ENCODE peak calls at places on chromosomes 1 and 21, in five cellular contexts. L is AG09319, P is GM10248, R is endothelial cell, Q is fibroblast of villous mesenchyme. Z is an unnamed sample.

GRCh38 chr1:224287714-224288113 is 42.3 kb downstream of the NVL start:
- DNase-seq in L (no peak), P (no peak), R (no peak), Q (no peak), Z (no peak)

GRCh38 chr1:145983959-145984830 is 12.2 kb downstream of the TXNIP start:
- DNase-seq in L (no peak), P (no peak), R (no peak), Q (no peak), Z (peak)

GRCh38 chr1:51313961-51314777 is 16.2 kb downstream of the TTC39A start:
- DNase-seq in L (no peak), P (no peak), R (no peak), Q (peak), Z (no peak)

GRCh38 chr21:34642211-34643075 is 26.4 kb upstream of the CLIC6 start:
- DNase-seq in L (no peak), P (peak), R (no peak), Q (peak), Z (peak)

GRCh38 chr1:228289996-228290881 is 82.4 kb downstream of the OBSCN start:
- DNase-seq in L (no peak), P (no peak), R (no peak), Q (no peak), Z (no peak)

GRCh38 chr1:182065126-182065845 is 3.8 kb upstream of the ZNF648 start:
- DNase-seq in L (no peak), P (no peak), R (no peak), Q (no peak), Z (no peak)

GRCh38 chr1:117825414-117825813 is 104.0 kb downstream of the GDAP2 start:
- DNase-seq in L (no peak), P (no peak), R (no peak), Q (no peak), Z (no peak)

GRCh38 chr1:212098771-212099170 is 63.2 kb downstream of the DTL start:
- DNase-seq in L (no peak), P (no peak), R (no peak), Q (no peak), Z (no peak)

GRCh38 chr1:79726911-79727310 is 720.4 kb upstream of the ADGRL4 start:
- DNase-seq in L (no peak), P (no peak), R (no peak), Q (no peak), Z (no peak)

GRCh38 chr1:180168786-180169640 is 14.3 kb downstream of the QSOX1 start:
- DNase-seq in L (no peak), P (peak), R (peak), Q (peak), Z (peak)

DNA sequence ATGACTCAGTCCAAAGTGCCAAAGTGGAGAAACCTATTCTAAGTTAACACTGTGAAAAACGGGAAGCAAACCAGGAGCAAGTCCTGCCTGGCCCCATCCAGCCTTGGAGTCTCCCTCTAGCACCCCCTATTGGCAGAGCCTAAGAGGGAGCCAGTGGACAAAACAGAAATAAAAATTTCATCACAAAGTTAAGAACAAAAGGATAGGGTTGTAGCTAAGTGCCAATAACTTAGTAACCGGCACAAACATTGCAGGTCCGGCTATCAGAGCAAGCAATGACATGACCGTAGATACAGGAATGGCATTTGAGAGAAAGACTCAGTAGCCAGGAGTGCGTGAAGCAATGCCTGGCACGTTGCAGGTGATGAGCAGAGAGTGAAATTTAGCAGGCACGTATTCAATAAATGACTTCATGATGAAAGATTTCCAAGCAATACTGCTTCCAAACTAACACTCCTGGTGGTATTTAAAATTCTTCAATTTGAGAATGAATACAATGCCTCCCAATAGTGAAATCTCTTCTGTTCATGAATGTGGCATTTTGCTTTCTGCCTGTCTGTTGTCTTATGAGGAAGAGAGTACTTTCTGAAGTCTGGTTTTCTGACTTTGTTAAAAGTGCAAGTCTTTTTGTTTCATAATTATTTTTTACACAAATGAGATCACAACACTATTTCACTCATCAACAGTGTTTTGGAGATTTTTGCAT is 391.0 kb downstream of the OMA1 start:
- DNase-seq in L (no peak), P (no peak), R (peak), Q (no peak), Z (peak)
- TF ChIP-seq CTCF in L (peak), P (peak), R (peak), Q (peak), Z (peak)

GRCh38 chr1:8374812-8375211 is 56.9 kb downstream of the SLC45A1 start:
- DNase-seq in L (no peak), P (no peak), R (no peak), Q (no peak), Z (peak)
- TF ChIP-seq CTCF in L (peak), P (peak), R (peak), Q (peak), Z (peak)

DNA sequence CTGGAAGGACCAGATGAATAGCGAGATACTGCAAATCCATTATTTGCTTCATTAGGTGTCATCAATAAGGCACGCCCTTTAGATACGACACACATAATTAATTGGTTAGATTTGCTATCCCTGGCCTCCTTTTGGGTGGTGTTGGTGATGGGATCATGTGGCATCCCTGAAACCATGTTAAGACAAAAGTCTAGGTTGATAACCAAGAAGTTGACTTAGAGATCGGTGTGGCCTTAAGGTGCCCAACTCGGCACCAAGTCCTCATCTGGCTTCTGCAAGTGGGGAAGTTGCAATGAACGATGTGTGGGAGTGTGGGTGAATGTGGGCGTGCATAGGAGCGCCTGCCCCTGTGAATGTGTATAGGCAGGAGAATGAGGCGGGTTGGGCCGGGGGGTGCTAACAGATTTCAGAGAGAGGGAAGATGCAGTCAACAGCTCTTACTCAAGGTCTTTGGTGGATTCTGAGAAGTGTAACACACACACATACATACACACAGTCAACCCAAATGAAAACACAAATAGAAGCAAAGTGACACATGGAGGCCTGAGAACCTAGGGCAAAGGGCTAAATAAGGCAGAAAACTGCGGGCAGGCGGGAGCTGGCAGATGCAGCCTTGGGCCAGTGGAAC is 415.7 kb upstream of the ESRRG start:
- DNase-seq in L (no peak), P (peak), R (no peak), Q (no peak), Z (no peak)
- TF ChIP-seq CTCF in L (no peak), P (no peak), R (no peak), Q (no peak), Z (no peak)

DNA sequence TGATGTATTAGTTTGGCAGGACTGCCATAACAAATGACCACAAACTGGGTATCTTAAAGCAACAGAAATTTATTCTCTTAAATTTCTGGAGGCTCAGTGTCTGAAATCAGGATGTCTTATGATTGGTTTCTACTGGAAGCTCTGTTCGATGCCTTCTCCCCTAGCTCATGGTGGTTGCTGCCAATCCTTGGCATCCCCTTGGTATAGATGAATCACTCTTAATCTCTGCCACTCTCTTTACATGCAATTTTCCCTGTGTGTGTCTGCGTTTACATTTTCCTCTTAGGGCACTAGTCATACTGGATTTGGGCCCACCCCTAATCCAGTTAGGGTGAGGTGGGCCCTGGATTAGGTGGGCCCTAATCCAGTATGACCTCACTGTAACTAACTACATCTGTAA is 54.7 kb upstream of the MPC2 start:
- DNase-seq in L (no peak), P (no peak), R (no peak), Q (no peak), Z (no peak)
- TF ChIP-seq CTCF in L (no peak), P (no peak), R (no peak), Q (no peak), Z (no peak)

GRCh38 chr21:24895885-24896734 is 711.2 kb downstream of the MRPL39 start:
- DNase-seq in L (no peak), P (no peak), R (peak), Q (no peak), Z (no peak)
- TF ChIP-seq CTCF in L (peak), P (peak), R (no peak), Q (no peak), Z (no peak)

GRCh38 chr21:44926364-44927101 is 5.8 kb upstream of the ITGB2 start:
- DNase-seq in L (no peak), P (no peak), R (no peak), Q (no peak), Z (peak)

GRCh38 chr21:44929242-44929798 is 8.6 kb upstream of the ITGB2 start:
- DNase-seq in L (no peak), P (no peak), R (no peak), Q (no peak), Z (no peak)

GRCh38 chr21:44929799-44930542 is 9.3 kb upstream of the ITGB2 start:
- DNase-seq in L (no peak), P (no peak), R (no peak), Q (no peak), Z (no peak)

GRCh38 chr21:44927259-44927586 is 6.5 kb upstream of the ITGB2 start:
- DNase-seq in L (no peak), P (no peak), R (no peak), Q (no peak), Z (no peak)

DNA sequence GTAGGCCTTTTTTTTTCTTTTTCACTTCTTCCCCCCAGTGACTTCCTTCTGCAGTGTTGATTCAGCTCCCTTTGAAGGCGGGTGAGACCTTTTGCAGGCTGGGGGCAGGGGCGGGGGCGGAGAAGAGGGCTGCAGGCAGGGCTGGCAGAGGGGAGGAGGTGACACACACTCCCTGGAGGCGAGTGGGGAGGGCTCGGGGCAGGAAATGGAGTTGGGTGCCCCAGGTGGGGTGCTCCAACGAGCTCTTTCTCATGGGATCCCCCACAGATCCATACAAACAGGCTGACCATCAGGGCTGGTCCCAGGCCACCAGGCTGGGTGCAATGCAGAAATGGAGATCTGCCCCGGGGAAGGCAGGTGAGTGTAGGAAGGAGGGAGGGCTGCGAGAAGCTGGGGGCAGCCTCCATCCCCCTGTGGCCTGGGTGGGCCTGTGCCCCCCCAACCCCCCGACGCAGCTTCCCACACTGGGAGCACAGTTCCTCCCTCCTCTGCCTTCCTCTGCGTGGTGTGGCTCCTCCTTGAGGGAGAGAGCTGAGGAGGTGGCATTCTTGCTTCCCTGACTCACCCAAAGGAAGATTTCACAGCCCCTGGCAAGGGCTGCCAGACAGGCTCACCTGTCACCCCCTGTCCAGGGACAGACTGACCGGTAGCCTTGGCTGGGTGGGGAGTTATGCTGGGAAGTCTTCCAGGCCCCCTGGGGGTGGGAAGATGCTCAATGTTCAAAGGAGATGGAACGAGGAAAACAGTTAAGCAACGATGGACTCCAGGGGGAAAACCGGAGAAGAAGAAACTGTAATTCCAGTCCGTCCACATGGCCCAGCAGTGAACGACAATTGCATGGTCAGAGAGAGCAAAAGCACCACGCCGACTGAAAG is 7.1 kb upstream of the ITGB2 start:
- DNase-seq in L (no peak), P (peak), R (no peak), Q (peak), Z (peak)
- TF ChIP-seq CTCF in L (peak), P (no peak), R (no peak), Q (no peak), Z (no peak)

GRCh38 chr1:238950786-238951185 is 435.6 kb upstream of the CHRM3 start:
- DNase-seq in L (no peak), P (no peak), R (no peak), Q (no peak), Z (no peak)

GRCh38 chr1:238953448-238953847 is 432.9 kb upstream of the CHRM3 start:
- DNase-seq in L (no peak), P (no peak), R (no peak), Q (no peak), Z (no peak)

GRCh38 chr1:238955934-238956333 is 430.4 kb upstream of the CHRM3 start:
- DNase-seq in L (no peak), P (no peak), R (no peak), Q (no peak), Z (no peak)

GRCh38 chr1:238954865-238955264 is 431.5 kb upstream of the CHRM3 start:
- DNase-seq in L (no peak), P (no peak), R (no peak), Q (no peak), Z (no peak)

DNA sequence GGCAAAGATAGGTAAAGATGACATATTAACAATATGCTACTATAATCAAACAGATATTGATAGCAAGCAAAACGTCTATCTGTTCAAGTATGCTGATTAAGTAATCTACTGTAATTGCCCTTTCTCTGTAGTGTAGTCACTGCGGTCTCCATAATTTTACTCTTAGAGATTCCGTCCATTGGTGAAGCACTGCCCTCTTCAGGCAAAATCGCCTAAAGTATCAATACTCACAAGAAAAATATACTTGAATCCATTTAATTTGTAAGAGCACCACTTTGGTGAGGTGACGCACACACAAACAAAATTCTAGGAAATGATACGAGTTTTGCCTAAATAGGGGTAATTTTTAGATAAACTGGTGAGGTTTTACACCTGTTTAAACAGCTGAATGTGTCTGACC is 434.6 kb upstream of the CHRM3 start:
- DNase-seq in L (no peak), P (no peak), R (peak), Q (peak), Z (peak)
- TF ChIP-seq CTCF in L (no peak), P (peak), R (peak), Q (no peak), Z (no peak)

GRCh38 chr1:30817083-30817450 is 59.5 kb upstream of the LAPTM5 start:
- DNase-seq in L (no peak), P (no peak), R (no peak), Q (no peak), Z (no peak)
- TF ChIP-seq CTCF in L (no peak), P (no peak), R (no peak), Q (no peak), Z (no peak)